ENCODE peak calls at places on chromosomes 16 and 17, in four cellular contexts. S, K, A and E are unnamed samples.

GRCh38 chr17:31807846-31808245 is 51.2 kb downstream of the COPRS start:
- DNase-seq in S (no peak), K (no peak), A (no peak), E (no peak)

GRCh38 chr16:31157136-31157535 is 7.3 kb upstream of the PRSS36 start:
- DNase-seq in S (no peak), K (no peak), A (no peak), E (no peak)

GRCh38 chr16:67436640-67437193 is 5.8 kb downstream of the HSD11B2 start:
- DNase-seq in S (no peak), K (no peak), A (no peak), E (no peak)

GRCh38 chr17:22272363-22273146 is 580.2 kb downstream of the KCNJ18 start:
- DNase-seq in S (no peak), K (no peak), A (no peak), E (no peak)

GRCh38 chr17:17077861-17078732 is 35.8 kb downstream of the MPRIP start:
- DNase-seq in S (peak), K (no peak), A (peak), E (no peak)

GRCh38 chr17:38358586-38359513 is 7.2 kb downstream of the SOCS7 start:
- DNase-seq in S (no peak), K (no peak), A (no peak), E (no peak)

GRCh38 chr17:79529661-79530081 is 81.2 kb downstream of the RBFOX3 start:
- DNase-seq in S (no peak), K (no peak), A (no peak), E (no peak)

GRCh38 chr17:38861399-38861843 is 7.9 kb upstream of the RPL23 start:
- DNase-seq in S (no peak), K (no peak), A (no peak), E (no peak)

GRCh38 chr16:24626251-24626650 is 86.9 kb downstream of the RBBP6 start:
- DNase-seq in S (no peak), K (no peak), A (peak), E (peak)
- H3K27ac ChIP-seq in S (no peak), K (no peak), A (no peak), E (no peak)

GRCh38 chr17:70074991-70075390 is at the start of gene KCNJ16:
- DNase-seq in S (no peak), K (no peak), A (no peak), E (no peak)

GRCh38 chr17:70073799-70074198 is 1.2 kb upstream of the KCNJ16 start:
- DNase-seq in S (no peak), K (no peak), A (no peak), E (no peak)

GRCh38 chr17:70074236-70074830 is 692 bp upstream of the KCNJ16 start:
- DNase-seq in S (no peak), K (no peak), A (no peak), E (no peak)

GRCh38 chr17:70072900-70073299 is 2.1 kb upstream of the KCNJ16 start:
- DNase-seq in S (no peak), K (no peak), A (no peak), E (no peak)

GRCh38 chr17:70073326-70073725 is 1.7 kb upstream of the KCNJ16 start:
- DNase-seq in S (no peak), K (no peak), A (no peak), E (no peak)
- H3K27ac ChIP-seq in S (no peak), K (no peak), A (no peak), E (no peak)

GRCh38 chr16:70685938-70686375 is at the start of gene MTSS2:
- DNase-seq in S (peak), K (no peak), A (peak), E (peak)

GRCh38 chr16:70686376-70687171 is 721 bp upstream of the MTSS2 start:
- DNase-seq in S (no peak), K (no peak), A (no peak), E (no peak)

GRCh38 chr16:70687671-70688265 is 1.9 kb upstream of the MTSS2 start:
- DNase-seq in S (no peak), K (no peak), A (no peak), E (no peak)

GRCh38 chr16:70688266-70688742 is 2.5 kb upstream of the MTSS2 start:
- DNase-seq in S (no peak), K (no peak), A (no peak), E (no peak)

GRCh38 chr16:70687172-70687531 is 1.3 kb upstream of the MTSS2 start:
- DNase-seq in S (no peak), K (no peak), A (no peak), E (no peak)
- H3K27ac ChIP-seq in S (no peak), K (no peak), A (no peak), E (no peak)

GRCh38 chr17:57211543-57211942 is 44.8 kb upstream of the MSI2 start:
- DNase-seq in S (no peak), K (no peak), A (peak), E (no peak)
- H3K27ac ChIP-seq in S (no peak), K (no peak), A (peak), E (no peak)

DNA sequence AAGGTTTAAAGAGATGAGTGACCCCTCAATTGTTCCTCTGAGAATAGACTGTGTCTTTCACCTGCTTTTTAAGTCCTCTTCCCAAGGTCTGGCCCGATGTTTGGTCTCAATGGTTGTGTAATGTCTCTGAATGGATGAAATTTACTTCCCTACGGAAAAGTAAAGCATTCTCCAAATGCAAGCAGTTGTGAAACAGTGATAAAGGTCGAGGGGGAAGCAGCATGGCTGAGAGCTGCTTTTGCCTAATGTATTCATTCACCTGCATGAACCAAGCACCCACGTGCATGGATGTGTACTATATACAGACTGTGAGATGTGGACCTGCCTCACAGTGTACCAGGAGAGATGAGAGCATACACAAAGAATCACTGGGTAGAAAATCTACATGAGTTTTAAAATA is 11.4 kb downstream of the MRPS23 start:
- DNase-seq in S (no peak), K (no peak), A (no peak), E (no peak)
- H3K27ac ChIP-seq in S (no peak), K (no peak), A (no peak), E (no peak)

DNA sequence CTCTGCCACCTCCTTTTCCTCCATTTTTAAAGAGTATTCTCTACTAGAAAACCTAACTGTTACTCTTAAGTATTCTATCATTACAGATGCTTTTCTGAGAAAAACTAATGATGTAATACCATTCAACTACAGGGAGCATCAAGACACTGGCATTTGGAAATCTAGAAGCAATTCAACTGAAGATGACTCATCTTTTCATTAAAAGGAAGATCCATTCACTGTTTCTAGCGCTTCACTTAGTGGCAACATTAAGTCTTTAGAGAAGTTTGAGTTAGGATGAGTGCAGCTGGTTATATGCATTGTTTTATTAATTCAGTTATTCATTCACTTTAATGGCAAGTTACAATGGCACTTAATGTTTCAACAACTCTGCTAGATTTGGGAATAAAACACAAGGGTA is 61.6 kb downstream of the KCNJ2 start:
- DNase-seq in S (no peak), K (no peak), A (no peak), E (no peak)
- H3K27ac ChIP-seq in S (no peak), K (no peak), A (no peak), E (no peak)

GRCh38 chr17:40015005-40015997 is at the start of gene CSF3:
- DNase-seq in S (peak), K (no peak), A (no peak), E (no peak)
- H3K27ac ChIP-seq in S (no peak), K (no peak), A (peak), E (no peak)

GRCh38 chr17:63181856-63182255 is 215.8 kb downstream of the TANC2 start:
- DNase-seq in S (no peak), K (no peak), A (no peak), E (no peak)
- H3K27ac ChIP-seq in S (no peak), K (no peak), A (no peak), E (no peak)

DNA sequence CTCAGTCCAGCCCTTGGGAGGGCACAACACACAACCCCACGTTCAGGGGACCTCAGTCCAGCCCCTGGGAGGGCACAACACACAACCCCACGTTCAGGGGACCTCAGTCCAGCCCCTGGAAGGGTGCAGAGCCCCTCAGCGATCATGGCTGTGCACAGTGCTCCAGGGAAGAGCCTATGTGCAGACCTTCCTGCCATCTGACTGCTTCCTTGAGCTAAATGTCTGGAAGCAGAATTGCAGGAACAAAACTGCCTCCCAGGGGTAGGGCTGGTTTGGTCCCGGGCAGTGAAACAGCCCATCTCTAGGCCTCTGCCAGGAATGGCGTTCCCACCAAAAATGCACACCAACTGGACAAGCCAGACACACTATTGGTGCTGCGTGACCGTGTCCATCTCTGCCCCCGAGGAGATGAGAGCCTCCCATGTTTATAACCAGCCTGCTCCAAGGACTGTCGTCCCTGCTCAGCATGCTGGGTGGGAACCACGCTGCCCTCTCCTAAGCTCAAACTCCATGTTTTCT is 44.0 kb downstream of the ZNF276 start:
- DNase-seq in S (no peak), K (no peak), A (no peak), E (no peak)
- H3K27ac ChIP-seq in S (no peak), K (no peak), A (no peak), E (no peak)